ENCODE peak calls at places on chromosome 15, in six cellular contexts. One of them, this sample, is unnamed. For H3K4me1, the result is how much of the 10 kb centered on the place peaks cover.

GRCh38 chr15:43210807-43211206 is 10.0 kb downstream of the EPB42 start:
- DNase-seq in adrenal gland: no peak
- DNase-seq in left lung: no peak
- DNase-seq in heart right ventricle: no peak
- DNase-seq in Peyer's patch: no peak
- DNase-seq in uterus: no peak
- DNase-seq in this sample: no peak

GRCh38 chr15:60115579-60116415 is 111.7 kb downstream of the FOXB1 start:
- DNase-seq in adrenal gland: no peak
- DNase-seq in left lung: no peak
- DNase-seq in heart right ventricle: no peak
- DNase-seq in Peyer's patch: no peak
- DNase-seq in uterus: no peak
- DNase-seq in this sample: no peak

GRCh38 chr15:89164712-89165211 is 56.6 kb downstream of the RLBP1 start:
- DNase-seq in adrenal gland: peak
- DNase-seq in left lung: no peak
- DNase-seq in heart right ventricle: no peak
- DNase-seq in Peyer's patch: no peak
- DNase-seq in uterus: no peak
- DNase-seq in this sample: no peak

GRCh38 chr15:42275780-42276395 is 2.7 kb upstream of the TMEM87A start:
- DNase-seq in adrenal gland: no peak
- DNase-seq in left lung: no peak
- DNase-seq in heart right ventricle: no peak
- DNase-seq in Peyer's patch: no peak
- DNase-seq in uterus: no peak
- DNase-seq in this sample: no peak

GRCh38 chr15:56524915-56525314 is 60.0 kb upstream of the MNS1 start:
- DNase-seq in adrenal gland: no peak
- DNase-seq in left lung: no peak
- DNase-seq in heart right ventricle: no peak
- DNase-seq in Peyer's patch: no peak
- DNase-seq in uterus: no peak
- DNase-seq in this sample: no peak

GRCh38 chr15:23503546-23503945 is 56.5 kb upstream of the GOLGA6L2 start:
- DNase-seq in adrenal gland: no peak
- DNase-seq in left lung: no peak
- DNase-seq in heart right ventricle: no peak
- DNase-seq in Peyer's patch: no peak
- DNase-seq in uterus: no peak
- DNase-seq in this sample: no peak

GRCh38 chr15:29278436-29279099 is 8.9 kb upstream of the NSMCE3 start:
- DNase-seq in adrenal gland: no peak
- DNase-seq in left lung: no peak
- DNase-seq in heart right ventricle: no peak
- DNase-seq in Peyer's patch: no peak
- DNase-seq in uterus: no peak
- DNase-seq in this sample: no peak

GRCh38 chr15:70559223-70559823 is 204.0 kb downstream of the UACA start:
- DNase-seq in adrenal gland: peak
- DNase-seq in left lung: no peak
- DNase-seq in heart right ventricle: peak
- DNase-seq in Peyer's patch: peak
- DNase-seq in uterus: no peak
- DNase-seq in this sample: no peak

GRCh38 chr15:74193305-74193718 is 9.3 kb downstream of the STRA6 start:
- DNase-seq in adrenal gland: peak
- DNase-seq in left lung: peak
- DNase-seq in heart right ventricle: no peak
- DNase-seq in Peyer's patch: no peak
- DNase-seq in uterus: no peak
- DNase-seq in this sample: no peak

GRCh38 chr15:78024883-78025282 is 52.6 kb downstream of the TBC1D2B start:
- DNase-seq in adrenal gland: no peak
- DNase-seq in left lung: no peak
- DNase-seq in heart right ventricle: no peak
- DNase-seq in Peyer's patch: no peak
- DNase-seq in uterus: no peak
- DNase-seq in this sample: no peak

GRCh38 chr15:76336254-76337046 is at the start of gene ISL2:
- DNase-seq in adrenal gland: no peak
- DNase-seq in left lung: peak
- DNase-seq in heart right ventricle: peak
- DNase-seq in Peyer's patch: peak
- DNase-seq in uterus: no peak
- DNase-seq in this sample: peak

GRCh38 chr15:70098461-70099166 is 897 bp upstream of the TLE3 start:
- DNase-seq in adrenal gland: peak
- DNase-seq in left lung: peak
- DNase-seq in heart right ventricle: peak
- DNase-seq in Peyer's patch: peak
- DNase-seq in uterus: peak
- DNase-seq in this sample: peak

GRCh38 chr15:72155021-72155621 is 36.9 kb downstream of the SENP8 start:
- DNase-seq in adrenal gland: peak
- DNase-seq in left lung: peak
- DNase-seq in heart right ventricle: peak
- DNase-seq in Peyer's patch: peak
- DNase-seq in uterus: peak
- DNase-seq in this sample: peak

GRCh38 chr15:34976073-34976472 is 6.5 kb upstream of the AQR start:
- DNase-seq in adrenal gland: no peak
- DNase-seq in left lung: no peak
- DNase-seq in heart right ventricle: no peak
- DNase-seq in Peyer's patch: no peak
- DNase-seq in uterus: no peak
- DNase-seq in this sample: no peak

GRCh38 chr15:62845239-62846126 is 197.1 kb upstream of the TPM1 start:
- DNase-seq in adrenal gland: no peak
- DNase-seq in left lung: no peak
- DNase-seq in heart right ventricle: no peak
- DNase-seq in Peyer's patch: no peak
- DNase-seq in uterus: no peak
- DNase-seq in this sample: no peak

GRCh38 chr15:40155270-40155910 is 5.5 kb upstream of the BUB1B start:
- DNase-seq in adrenal gland: no peak
- DNase-seq in left lung: no peak
- DNase-seq in heart right ventricle: no peak
- DNase-seq in Peyer's patch: no peak
- DNase-seq in uterus: no peak
- DNase-seq in this sample: no peak

GRCh38 chr15:80936288-80937078 is 53.1 kb downstream of the MESD start:
- DNase-seq in adrenal gland: no peak
- DNase-seq in left lung: no peak
- DNase-seq in heart right ventricle: no peak
- DNase-seq in Peyer's patch: no peak
- DNase-seq in uterus: no peak
- DNase-seq in this sample: no peak

GRCh38 chr15:90868261-90868689 is at the start of gene FURIN:
- DNase-seq in adrenal gland: no peak
- DNase-seq in left lung: no peak
- DNase-seq in heart right ventricle: no peak
- DNase-seq in Peyer's patch: no peak
- DNase-seq in uterus: no peak
- DNase-seq in this sample: no peak
- H3K4me1 ChIP-seq in adrenal gland: under half
- H3K4me1 ChIP-seq in left lung: under half
- H3K4me1 ChIP-seq in heart right ventricle: half or more
- H3K4me1 ChIP-seq in Peyer's patch: under half
- H3K4me1 ChIP-seq in uterus: under half
- H3K4me1 ChIP-seq in this sample: under half

GRCh38 chr15:39130556-39131379 is 450.1 kb upstream of the THBS1 start:
- DNase-seq in adrenal gland: no peak
- DNase-seq in left lung: no peak
- DNase-seq in heart right ventricle: no peak
- DNase-seq in Peyer's patch: no peak
- DNase-seq in uterus: no peak
- DNase-seq in this sample: no peak

GRCh38 chr15:39131605-39132004 is 449.3 kb upstream of the THBS1 start:
- DNase-seq in adrenal gland: no peak
- DNase-seq in left lung: no peak
- DNase-seq in heart right ventricle: no peak
- DNase-seq in Peyer's patch: no peak
- DNase-seq in uterus: no peak
- DNase-seq in this sample: no peak

GRCh38 chr15:39134282-39134681 is 446.6 kb upstream of the THBS1 start:
- DNase-seq in adrenal gland: no peak
- DNase-seq in left lung: no peak
- DNase-seq in heart right ventricle: no peak
- DNase-seq in Peyer's patch: no peak
- DNase-seq in uterus: no peak
- DNase-seq in this sample: no peak

GRCh38 chr15:39132071-39132470 is 448.8 kb upstream of the THBS1 start:
- DNase-seq in adrenal gland: no peak
- DNase-seq in left lung: no peak
- DNase-seq in heart right ventricle: no peak
- DNase-seq in Peyer's patch: no peak
- DNase-seq in uterus: no peak
- DNase-seq in this sample: no peak

DNA sequence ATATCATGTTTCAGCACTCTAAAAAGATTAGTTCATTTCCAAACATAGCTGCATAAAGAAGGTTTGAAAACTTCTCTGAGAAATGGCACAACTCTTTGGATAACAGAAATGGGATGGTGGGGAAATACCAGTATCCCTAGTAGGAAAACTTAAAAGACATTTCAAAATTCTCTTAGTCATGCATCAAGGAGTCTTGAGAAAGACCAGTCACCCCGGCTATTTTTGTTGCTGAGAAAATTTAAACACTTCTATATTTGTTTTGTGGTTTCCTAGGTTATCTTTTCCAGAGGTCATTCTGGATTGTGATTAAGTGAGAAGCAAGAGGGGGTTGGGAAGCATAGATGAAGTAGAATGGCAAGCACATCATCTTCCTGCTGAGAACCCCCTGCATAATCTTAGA is 447.7 kb upstream of the THBS1 start:
- DNase-seq in adrenal gland: no peak
- DNase-seq in left lung: no peak
- DNase-seq in heart right ventricle: no peak
- DNase-seq in Peyer's patch: no peak
- DNase-seq in uterus: no peak
- DNase-seq in this sample: no peak
- H3K4me1 ChIP-seq in adrenal gland: under half
- H3K4me1 ChIP-seq in left lung: under half
- H3K4me1 ChIP-seq in heart right ventricle: under half
- H3K4me1 ChIP-seq in Peyer's patch: under half
- H3K4me1 ChIP-seq in uterus: under half
- H3K4me1 ChIP-seq in this sample: under half

GRCh38 chr15:48560321-48561051 is 85.0 kb downstream of the FBN1 start:
- DNase-seq in adrenal gland: no peak
- DNase-seq in left lung: no peak
- DNase-seq in heart right ventricle: no peak
- DNase-seq in Peyer's patch: no peak
- DNase-seq in uterus: peak
- DNase-seq in this sample: no peak

GRCh38 chr15:48556159-48556897 is 89.2 kb downstream of the FBN1 start:
- DNase-seq in adrenal gland: no peak
- DNase-seq in left lung: no peak
- DNase-seq in heart right ventricle: no peak
- DNase-seq in Peyer's patch: no peak
- DNase-seq in uterus: no peak
- DNase-seq in this sample: no peak

GRCh38 chr15:48557335-48557734 is 88.2 kb downstream of the FBN1 start:
- DNase-seq in adrenal gland: no peak
- DNase-seq in left lung: no peak
- DNase-seq in heart right ventricle: peak
- DNase-seq in Peyer's patch: no peak
- DNase-seq in uterus: no peak
- DNase-seq in this sample: no peak

GRCh38 chr15:48555244-48555804 is 90.2 kb downstream of the FBN1 start:
- DNase-seq in adrenal gland: no peak
- DNase-seq in left lung: no peak
- DNase-seq in heart right ventricle: no peak
- DNase-seq in Peyer's patch: no peak
- DNase-seq in uterus: no peak
- DNase-seq in this sample: no peak

DNA sequence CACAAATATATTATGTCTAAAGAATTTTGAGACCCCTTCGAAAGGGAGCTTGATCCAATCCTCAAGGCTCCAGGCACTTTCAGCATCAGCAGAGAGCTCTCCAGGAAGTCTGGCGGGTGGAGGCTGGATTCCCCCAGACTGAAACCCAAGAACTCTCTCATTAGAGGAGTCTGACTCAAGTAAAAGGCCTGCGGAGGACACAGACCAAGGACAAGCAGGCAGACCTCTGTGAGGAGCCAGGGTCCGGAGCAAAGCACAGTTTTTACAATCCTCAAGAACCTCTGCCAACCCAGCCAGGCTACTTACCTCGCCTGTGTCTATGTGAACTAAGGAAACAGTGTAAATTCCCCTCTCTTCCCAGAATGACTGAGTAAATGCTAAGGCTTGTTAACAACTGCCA is 86.2 kb downstream of the FBN1 start:
- DNase-seq in adrenal gland: peak
- DNase-seq in left lung: no peak
- DNase-seq in heart right ventricle: no peak
- DNase-seq in Peyer's patch: no peak
- DNase-seq in uterus: peak
- DNase-seq in this sample: peak
- H3K4me1 ChIP-seq in adrenal gland: under half
- H3K4me1 ChIP-seq in left lung: under half
- H3K4me1 ChIP-seq in heart right ventricle: under half
- H3K4me1 ChIP-seq in Peyer's patch: under half
- H3K4me1 ChIP-seq in uterus: under half
- H3K4me1 ChIP-seq in this sample: under half

GRCh38 chr15:85500729-85501128 is 120.3 kb downstream of the AKAP13 start:
- DNase-seq in adrenal gland: no peak
- DNase-seq in left lung: no peak
- DNase-seq in heart right ventricle: no peak
- DNase-seq in Peyer's patch: no peak
- DNase-seq in uterus: peak
- DNase-seq in this sample: no peak

GRCh38 chr15:85500060-85500708 is 119.8 kb downstream of the AKAP13 start:
- DNase-seq in adrenal gland: no peak
- DNase-seq in left lung: no peak
- DNase-seq in heart right ventricle: no peak
- DNase-seq in Peyer's patch: no peak
- DNase-seq in uterus: no peak
- DNase-seq in this sample: no peak

GRCh38 chr15:85496551-85497545 is 116.4 kb downstream of the AKAP13 start:
- DNase-seq in adrenal gland: no peak
- DNase-seq in left lung: no peak
- DNase-seq in heart right ventricle: no peak
- DNase-seq in Peyer's patch: no peak
- DNase-seq in uterus: no peak
- DNase-seq in this sample: no peak

GRCh38 chr15:85499498-85499897 is 119.1 kb downstream of the AKAP13 start:
- DNase-seq in adrenal gland: no peak
- DNase-seq in left lung: no peak
- DNase-seq in heart right ventricle: no peak
- DNase-seq in Peyer's patch: no peak
- DNase-seq in uterus: no peak
- DNase-seq in this sample: no peak

DNA sequence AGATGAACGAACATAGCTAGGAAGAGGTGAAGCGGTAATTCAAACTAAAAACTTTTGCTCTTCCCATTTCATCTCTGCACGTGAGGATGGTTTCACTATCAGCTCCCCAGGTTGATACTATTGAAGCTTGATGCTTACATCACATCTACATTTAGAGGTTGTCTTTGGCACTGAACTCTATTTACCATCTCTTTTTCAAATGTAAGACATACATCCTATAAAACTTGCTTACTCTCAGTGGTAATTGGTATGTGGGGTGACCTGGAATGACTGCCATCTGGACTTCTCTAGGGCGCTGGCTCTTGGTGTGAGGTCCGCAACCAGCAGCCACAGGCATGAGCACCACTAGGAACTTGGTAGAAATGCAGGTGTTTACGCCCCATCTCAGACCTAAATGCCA is 118.1 kb downstream of the AKAP13 start:
- DNase-seq in adrenal gland: no peak
- DNase-seq in left lung: no peak
- DNase-seq in heart right ventricle: no peak
- DNase-seq in Peyer's patch: no peak
- DNase-seq in uterus: no peak
- DNase-seq in this sample: no peak
- H3K4me1 ChIP-seq in adrenal gland: under half
- H3K4me1 ChIP-seq in left lung: under half
- H3K4me1 ChIP-seq in heart right ventricle: half or more
- H3K4me1 ChIP-seq in Peyer's patch: under half
- H3K4me1 ChIP-seq in uterus: under half
- H3K4me1 ChIP-seq in this sample: under half

This sample was measured in ovary.